ENCODE peak calls at places on chromosomes 4 and X, in six cellular contexts. One of them, this sample, is unnamed. For H3K4me1, the result is how much of the 10 kb centered on the place peaks cover.

GRCh38 chr4:75056277-75056676 is 123.4 kb downstream of the PARM1 start:
- DNase-seq in testis: no peak
- DNase-seq in GM12878: no peak
- DNase-seq in stomach: no peak
- DNase-seq in Peyer's patch: no peak
- DNase-seq in heart left ventricle: no peak
- DNase-seq in this sample: no peak

GRCh38 chr4:108171541-108172230 is 3.0 kb upstream of the LEF1 start:
- DNase-seq in testis: peak
- DNase-seq in GM12878: no peak
- DNase-seq in stomach: no peak
- DNase-seq in Peyer's patch: no peak
- DNase-seq in heart left ventricle: no peak
- DNase-seq in this sample: no peak

GRCh38 chr4:74692973-74693372 is 101.3 kb downstream of the BTC start:
- DNase-seq in testis: no peak
- DNase-seq in GM12878: no peak
- DNase-seq in stomach: no peak
- DNase-seq in Peyer's patch: no peak
- DNase-seq in heart left ventricle: no peak
- DNase-seq in this sample: no peak

GRCh38 chrX:108642273-108642628 is 94.1 kb downstream of the IRS4 start:
- DNase-seq in testis: no peak
- DNase-seq in GM12878: no peak
- DNase-seq in stomach: no peak
- DNase-seq in Peyer's patch: no peak
- DNase-seq in heart left ventricle: no peak
- DNase-seq in this sample: no peak

GRCh38 chr4:46329118-46329976 is 60.6 kb downstream of the GABRA2 start:
- DNase-seq in testis: peak
- DNase-seq in GM12878: no peak
- DNase-seq in stomach: no peak
- DNase-seq in Peyer's patch: no peak
- DNase-seq in heart left ventricle: no peak
- DNase-seq in this sample: no peak

GRCh38 chrX:148649145-148649645 is 148.8 kb downstream of the AFF2 start:
- DNase-seq in testis: no peak
- DNase-seq in GM12878: no peak
- DNase-seq in stomach: no peak
- DNase-seq in Peyer's patch: no peak
- DNase-seq in heart left ventricle: no peak
- DNase-seq in this sample: no peak

GRCh38 chr4:21858971-21859370 is 89.6 kb downstream of the KCNIP4 start:
- DNase-seq in testis: no peak
- DNase-seq in GM12878: no peak
- DNase-seq in stomach: no peak
- DNase-seq in Peyer's patch: no peak
- DNase-seq in heart left ventricle: no peak
- DNase-seq in this sample: no peak

GRCh38 chr4:25223770-25224375 is 10.0 kb upstream of the PI4K2B start:
- DNase-seq in testis: peak
- DNase-seq in GM12878: no peak
- DNase-seq in stomach: no peak
- DNase-seq in Peyer's patch: no peak
- DNase-seq in heart left ventricle: no peak
- DNase-seq in this sample: no peak

GRCh38 chrX:104112326-104112951 is at the start of gene ZCCHC18:
- DNase-seq in testis: peak
- DNase-seq in GM12878: no peak
- DNase-seq in stomach: peak
- DNase-seq in Peyer's patch: peak
- DNase-seq in heart left ventricle: peak
- DNase-seq in this sample: peak

GRCh38 chrX:9948406-9948805 is 18.8 kb upstream of the CLDN34 start:
- DNase-seq in testis: no peak
- DNase-seq in GM12878: no peak
- DNase-seq in stomach: no peak
- DNase-seq in Peyer's patch: no peak
- DNase-seq in heart left ventricle: no peak
- DNase-seq in this sample: no peak

GRCh38 chr4:94497690-94498089 is 45.9 kb downstream of the PDLIM5 start:
- DNase-seq in testis: no peak
- DNase-seq in GM12878: no peak
- DNase-seq in stomach: no peak
- DNase-seq in Peyer's patch: no peak
- DNase-seq in heart left ventricle: no peak
- DNase-seq in this sample: no peak

GRCh38 chrX:118565853-118566252 is 70.2 kb downstream of the DOCK11 start:
- DNase-seq in testis: no peak
- DNase-seq in GM12878: no peak
- DNase-seq in stomach: no peak
- DNase-seq in Peyer's patch: no peak
- DNase-seq in heart left ventricle: no peak
- DNase-seq in this sample: no peak

GRCh38 chrX:53481093-53481492 is 46.9 kb upstream of the HSD17B10 start:
- DNase-seq in testis: no peak
- DNase-seq in GM12878: no peak
- DNase-seq in stomach: peak
- DNase-seq in Peyer's patch: no peak
- DNase-seq in heart left ventricle: no peak
- DNase-seq in this sample: no peak

GRCh38 chr4:185625503-185625902 is 90.2 kb upstream of the PDLIM3 start:
- DNase-seq in testis: no peak
- DNase-seq in GM12878: no peak
- DNase-seq in stomach: no peak
- DNase-seq in Peyer's patch: no peak
- DNase-seq in heart left ventricle: no peak
- DNase-seq in this sample: no peak

GRCh38 chrX:48695925-48696300 is 621 bp upstream of the SUV39H1 start:
- DNase-seq in testis: no peak
- DNase-seq in GM12878: no peak
- DNase-seq in stomach: no peak
- DNase-seq in Peyer's patch: no peak
- DNase-seq in heart left ventricle: no peak
- DNase-seq in this sample: no peak

GRCh38 chr4:41142946-41143720 is 71.2 kb downstream of the APBB2 start:
- DNase-seq in testis: peak
- DNase-seq in GM12878: no peak
- DNase-seq in stomach: peak
- DNase-seq in Peyer's patch: no peak
- DNase-seq in heart left ventricle: peak
- DNase-seq in this sample: peak

GRCh38 chr4:76758290-76758882 is 139.6 kb downstream of the SOWAHB start:
- DNase-seq in testis: peak
- DNase-seq in GM12878: no peak
- DNase-seq in stomach: no peak
- DNase-seq in Peyer's patch: no peak
- DNase-seq in heart left ventricle: no peak
- DNase-seq in this sample: no peak

GRCh38 chrX:138756234-138756633 is 44.7 kb upstream of the FGF13 start:
- DNase-seq in testis: peak
- DNase-seq in GM12878: no peak
- DNase-seq in stomach: no peak
- DNase-seq in Peyer's patch: no peak
- DNase-seq in heart left ventricle: peak
- DNase-seq in this sample: no peak

GRCh38 chr4:158209825-158210807 is at the start of gene TMEM144:
- DNase-seq in testis: peak
- DNase-seq in GM12878: no peak
- DNase-seq in stomach: peak
- DNase-seq in Peyer's patch: peak
- DNase-seq in heart left ventricle: peak
- DNase-seq in this sample: peak

GRCh38 chrX:78104447-78105176 is 564 bp downstream of the PGK1 start:
- DNase-seq in testis: peak
- DNase-seq in GM12878: no peak
- DNase-seq in stomach: peak
- DNase-seq in Peyer's patch: peak
- DNase-seq in heart left ventricle: peak
- DNase-seq in this sample: peak

GRCh38 chrX:103211012-103211715 is 3.7 kb upstream of the BEX4 start:
- DNase-seq in testis: peak
- DNase-seq in GM12878: no peak
- DNase-seq in stomach: peak
- DNase-seq in Peyer's patch: no peak
- DNase-seq in heart left ventricle: no peak
- DNase-seq in this sample: peak

GRCh38 chr4:47510506-47511143 is 25.6 kb downstream of the ATP10D start:
- DNase-seq in testis: no peak
- DNase-seq in GM12878: peak
- DNase-seq in stomach: no peak
- DNase-seq in Peyer's patch: no peak
- DNase-seq in heart left ventricle: no peak
- DNase-seq in this sample: no peak

GRCh38 chr4:45102716-45103115 is 376.4 kb upstream of the GNPDA2 start:
- DNase-seq in testis: no peak
- DNase-seq in GM12878: no peak
- DNase-seq in stomach: no peak
- DNase-seq in Peyer's patch: no peak
- DNase-seq in heart left ventricle: no peak
- DNase-seq in this sample: no peak

GRCh38 chr4:144734522-144734921 is 88.6 kb downstream of the HHIP start:
- DNase-seq in testis: no peak
- DNase-seq in GM12878: no peak
- DNase-seq in stomach: no peak
- DNase-seq in Peyer's patch: no peak
- DNase-seq in heart left ventricle: no peak
- DNase-seq in this sample: no peak

GRCh38 chr4:171759274-171759673 is 53.9 kb upstream of the GALNTL6 start:
- DNase-seq in testis: no peak
- DNase-seq in GM12878: no peak
- DNase-seq in stomach: no peak
- DNase-seq in Peyer's patch: no peak
- DNase-seq in heart left ventricle: no peak
- DNase-seq in this sample: no peak

GRCh38 chrX:132219343-132219768 is at the start of gene RAP2C:
- DNase-seq in testis: peak
- DNase-seq in GM12878: no peak
- DNase-seq in stomach: peak
- DNase-seq in Peyer's patch: peak
- DNase-seq in heart left ventricle: peak
- DNase-seq in this sample: peak
- TF ChIP-seq POLR2A in testis: no peak
- TF ChIP-seq POLR2A in GM12878: peak
- TF ChIP-seq POLR2A in stomach: no peak
- TF ChIP-seq POLR2A in Peyer's patch: peak
- TF ChIP-seq POLR2A in heart left ventricle: no peak
- TF ChIP-seq POLR2A in this sample: peak

DNA sequence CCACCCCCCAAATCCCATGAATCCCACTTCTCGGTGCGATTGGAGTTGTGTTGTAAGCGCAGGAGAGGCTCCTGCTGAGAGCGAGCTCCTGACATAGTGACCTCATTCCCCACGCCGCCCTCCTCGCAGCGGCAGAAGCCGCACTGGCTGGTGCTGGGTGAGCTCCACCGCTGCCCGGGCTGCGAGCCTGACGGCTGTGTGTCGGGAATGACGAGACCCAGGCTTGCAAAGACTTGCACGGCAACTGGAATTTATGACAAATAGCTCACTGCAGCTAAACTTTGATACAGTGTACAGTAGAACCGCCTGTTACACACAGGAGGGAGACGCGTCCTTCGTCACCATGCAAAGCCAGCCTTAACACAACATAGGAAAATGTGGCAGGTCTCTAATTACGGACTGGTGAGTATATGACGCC is 82.4 kb downstream of the STOX2 start:
- DNase-seq in testis: peak
- DNase-seq in GM12878: no peak
- DNase-seq in stomach: peak
- DNase-seq in Peyer's patch: no peak
- DNase-seq in heart left ventricle: peak
- DNase-seq in this sample: peak
- H3K4me3 ChIP-seq in testis: no peak
- H3K4me3 ChIP-seq in GM12878: no peak
- H3K4me3 ChIP-seq in stomach: peak
- H3K4me3 ChIP-seq in Peyer's patch: peak
- H3K4me3 ChIP-seq in heart left ventricle: peak
- H3K4me3 ChIP-seq in this sample: peak

DNA sequence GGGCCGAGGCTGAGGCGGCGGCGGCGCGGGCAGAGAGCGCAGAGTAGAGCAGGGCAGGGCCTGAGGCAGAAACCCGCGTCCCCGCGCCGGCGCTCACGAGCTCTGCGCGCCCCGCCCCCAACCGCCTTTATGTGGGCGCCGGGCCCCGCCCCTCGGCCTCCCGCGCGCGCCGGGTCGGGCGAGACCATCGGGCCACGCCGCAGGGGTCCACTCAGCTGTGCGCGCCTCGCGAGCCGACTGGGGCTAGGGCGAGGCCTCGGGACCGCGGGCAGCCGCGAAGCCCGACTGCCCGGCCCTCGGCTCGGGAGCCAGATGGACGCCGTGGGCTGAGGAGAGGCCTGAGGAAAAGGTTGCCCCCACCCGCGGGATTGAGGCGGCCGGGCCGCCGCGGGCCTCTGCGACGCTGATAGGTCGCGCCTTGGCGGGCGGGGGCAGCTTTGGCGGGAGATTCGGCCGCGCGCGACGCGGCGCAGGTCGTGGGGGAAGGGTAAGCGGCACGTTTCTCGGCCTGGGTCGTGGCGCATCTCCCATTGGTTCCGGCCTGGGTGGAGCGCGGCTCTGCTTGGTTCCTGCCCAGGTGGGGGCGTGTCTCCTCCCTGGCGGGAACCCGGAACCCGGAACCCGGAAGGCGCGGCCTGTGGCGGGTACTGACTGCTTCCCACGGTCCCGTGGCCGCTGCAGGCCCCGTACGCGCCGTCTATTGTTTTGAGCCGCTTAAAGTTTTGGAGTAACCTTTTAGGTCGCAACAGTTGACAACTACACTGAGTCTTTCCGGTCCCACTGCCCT is at the start of gene SLBP:
- DNase-seq in testis: peak
- DNase-seq in GM12878: peak
- DNase-seq in stomach: peak
- DNase-seq in Peyer's patch: peak
- DNase-seq in heart left ventricle: peak
- DNase-seq in this sample: peak
- H3K4me1 ChIP-seq in testis: under half
- H3K4me1 ChIP-seq in GM12878: under half
- H3K4me1 ChIP-seq in stomach: half or more
- H3K4me1 ChIP-seq in Peyer's patch: under half
- H3K4me1 ChIP-seq in heart left ventricle: half or more
- H3K4me1 ChIP-seq in this sample: under half

GRCh38 chr4:153138736-153139135 is 65.5 kb upstream of the TRIM2 start:
- DNase-seq in testis: no peak
- DNase-seq in GM12878: no peak
- DNase-seq in stomach: peak
- DNase-seq in Peyer's patch: no peak
- DNase-seq in heart left ventricle: no peak
- DNase-seq in this sample: no peak

GRCh38 chr4:153137168-153137567 is 67.1 kb upstream of the TRIM2 start:
- DNase-seq in testis: no peak
- DNase-seq in GM12878: no peak
- DNase-seq in stomach: no peak
- DNase-seq in Peyer's patch: no peak
- DNase-seq in heart left ventricle: no peak
- DNase-seq in this sample: peak

GRCh38 chr4:153141238-153141637 is 63.0 kb upstream of the TRIM2 start:
- DNase-seq in testis: no peak
- DNase-seq in GM12878: no peak
- DNase-seq in stomach: no peak
- DNase-seq in Peyer's patch: no peak
- DNase-seq in heart left ventricle: no peak
- DNase-seq in this sample: no peak

GRCh38 chr4:153140294-153140693 is 63.9 kb upstream of the TRIM2 start:
- DNase-seq in testis: no peak
- DNase-seq in GM12878: no peak
- DNase-seq in stomach: no peak
- DNase-seq in Peyer's patch: no peak
- DNase-seq in heart left ventricle: no peak
- DNase-seq in this sample: no peak

GRCh38 chr4:153137677-153138630 is 66.3 kb upstream of the TRIM2 start:
- DNase-seq in testis: no peak
- DNase-seq in GM12878: no peak
- DNase-seq in stomach: no peak
- DNase-seq in Peyer's patch: no peak
- DNase-seq in heart left ventricle: no peak
- DNase-seq in this sample: no peak
- TF ChIP-seq POLR2A in testis: no peak
- TF ChIP-seq POLR2A in GM12878: no peak
- TF ChIP-seq POLR2A in stomach: no peak
- TF ChIP-seq POLR2A in Peyer's patch: no peak
- TF ChIP-seq POLR2A in heart left ventricle: no peak
- TF ChIP-seq POLR2A in this sample: no peak